ENCODE peak calls at places on chromosomes 7 and 10, in nine cellular contexts. S is MCF 10A, O is RWPE1, I is IMR-90, G is endothelial cell of umbilical vein, W is foreskin keratinocyte, P is cardiac fibroblast, T is choroid plexus epithelial cell, B is psoas muscle. A is an unnamed sample.
A peak's percentile ranks its signal among the peaks of the same experiment; 100 is the strongest.

GRCh38 chr7:56092789-56093531 is at the start of gene PHKG1:
- DNase-seq in P (peak; percentile 90), W (peak; percentile 37), G (peak; percentile 80), I (peak; percentile 81), S (peak; percentile 84), B (peak; percentile 87), O (peak; percentile 66), T (peak; percentile 89), A (no peak)

GRCh38 chr7:40945788-40946187 is 757.1 kb downstream of the INHBA start:
- DNase-seq in S (no peak), P (no peak), W (peak; percentile 69), T (no peak), B (no peak), O (no peak), G (no peak), I (no peak), A (no peak)

GRCh38 chr10:60312818-60313588 is 76.7 kb downstream of the ANK3 start:
- DNase-seq in G (peak; percentile 75), B (no peak), T (peak; percentile 59), S (peak; percentile 51), W (peak; percentile 73), P (peak; percentile 29), I (peak; percentile 82), O (peak; percentile 52), A (no peak)

GRCh38 chr7:23295401-23295697 is 3.8 kb upstream of the MALSU1 start:
- DNase-seq in T (no peak), B (no peak), S (no peak), W (no peak), I (no peak), G (no peak), O (no peak), P (no peak), A (no peak)

GRCh38 chr10:116466715-116467422 is 39.2 kb downstream of the PNLIPRP3 start:
- DNase-seq in T (no peak), P (no peak), O (no peak), I (no peak), B (no peak), W (peak; percentile 73), S (no peak), G (no peak), A (no peak)

GRCh38 chr7:98727146-98727709 is 110.1 kb downstream of the NPTX2 start:
- DNase-seq in P (no peak), B (no peak), W (no peak), S (no peak), T (no peak), G (no peak), I (no peak), O (no peak), A (no peak)

GRCh38 chr10:61285749-61286148 is 167.4 kb downstream of the TMEM26 start:
- DNase-seq in P (peak; percentile 23), W (no peak), T (no peak), O (no peak), G (no peak), I (no peak), S (no peak), B (no peak), A (no peak)

GRCh38 chr7:116501425-116502167 is 2.1 kb downstream of the CAV2 start:
- DNase-seq in W (no peak), O (peak; percentile 34), I (peak; percentile 76), T (peak; percentile 50), S (peak; percentile 43), P (peak; percentile 41), B (no peak), G (peak; percentile 86), A (no peak)

GRCh38 chr10:45495438-45496152 is 121.6 kb downstream of the ALOX5 start:
- DNase-seq in W (no peak), T (peak; percentile 25), G (no peak), B (no peak), O (no peak), P (no peak), S (peak; percentile 17), I (no peak), A (no peak)

GRCh38 chr7:80372415-80372814 is 139.4 kb downstream of the GNAT3 start:
- DNase-seq in W (no peak), O (no peak), G (no peak), S (no peak), I (peak; percentile 82), B (no peak), T (peak; percentile 87), P (peak; percentile 30), A (no peak)

GRCh38 chr7:127366680-127367079 is 25.8 kb downstream of the ZNF800 start:
- DNase-seq in P (no peak), T (no peak), I (no peak), W (no peak), B (no peak), S (no peak), O (no peak), G (no peak), A (no peak)

GRCh38 chr7:26658698-26659084 is 205.7 kb downstream of the SKAP2 start:
- DNase-seq in O (no peak), T (no peak), W (no peak), B (no peak), I (no peak), S (no peak), P (no peak), G (no peak), A (peak; percentile 22)

GRCh38 chr10:95277201-95277570 is 13.6 kb downstream of the PDLIM1 start:
- DNase-seq in W (no peak), O (no peak), G (no peak), I (no peak), T (no peak), S (no peak), P (no peak), B (peak; percentile 50), A (no peak)

GRCh38 chr7:16939161-16939560 is 57.4 kb upstream of the AGR3 start:
- DNase-seq in S (no peak), W (peak; percentile 61), P (no peak), B (no peak), T (no peak), G (no peak), I (no peak), O (no peak), A (no peak)

GRCh38 chr7:16942929-16943509 is 61.2 kb upstream of the AGR3 start:
- DNase-seq in O (no peak), P (no peak), G (no peak), S (no peak), I (no peak), W (no peak), T (no peak), B (no peak), A (no peak)

GRCh38 chr7:16945372-16945771 is 63.6 kb upstream of the AGR3 start:
- DNase-seq in S (no peak), T (no peak), B (no peak), P (no peak), O (no peak), I (no peak), G (no peak), W (no peak), A (no peak)

GRCh38 chr7:16936626-16937422 is 55.0 kb upstream of the AGR3 start:
- DNase-seq in P (no peak), T (no peak), B (no peak), I (no peak), S (no peak), W (no peak), O (no peak), G (no peak), A (no peak)

DNA sequence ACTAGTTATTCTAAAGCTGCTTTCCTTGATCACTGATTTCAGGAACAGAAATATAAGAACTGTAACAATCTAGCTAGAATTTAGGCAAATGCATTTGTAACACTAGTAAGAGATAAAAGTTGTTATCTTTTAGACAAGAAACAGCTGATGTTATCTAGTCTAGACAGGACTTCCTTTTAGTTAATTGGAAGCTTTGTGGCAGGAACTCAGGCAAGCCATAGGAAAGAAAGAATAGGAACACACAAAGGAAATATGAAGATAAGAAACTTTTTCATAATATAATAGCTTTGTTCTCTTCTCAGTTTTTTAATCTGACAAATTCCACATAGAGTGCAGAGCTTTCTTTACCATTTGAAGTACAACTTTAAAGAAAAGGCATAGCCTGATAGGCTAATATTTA is 59.0 kb upstream of the AGR3 start:
- DNase-seq in B (no peak), T (no peak), P (no peak), W (no peak), S (no peak), G (peak; percentile 85), I (no peak), O (no peak), A (no peak)
- TF ChIP-seq CTCF in B (no peak), T (no peak), P (no peak), W (no peak), S (no peak), G (no peak), I (no peak), O (no peak), A (no peak)

GRCh38 chr7:132650498-132650897 is 74.2 kb upstream of the PLXNA4 start:
- DNase-seq in B (no peak), P (peak; percentile 60), S (peak; percentile 23), O (peak; percentile 46), W (peak; percentile 86), G (no peak), I (peak; percentile 62), T (peak; percentile 73), A (no peak)
- TF ChIP-seq CTCF in B (no peak), P (no peak), S (no peak), O (no peak), W (no peak), G (no peak), I (no peak), T (no peak), A (no peak)

GRCh38 chr7:157723205-157723604 is 386.4 kb downstream of the DNAJB6 start:
- DNase-seq in P (no peak), W (no peak), S (no peak), G (no peak), T (no peak), I (no peak), O (no peak), B (no peak), A (no peak)

GRCh38 chr7:157721468-157722136 is 384.8 kb downstream of the DNAJB6 start:
- DNase-seq in G (no peak), I (no peak), T (no peak), W (no peak), P (no peak), B (no peak), S (no peak), O (no peak), A (no peak)

GRCh38 chr7:157719705-157720655 is 383.2 kb downstream of the DNAJB6 start:
- DNase-seq in I (no peak), T (no peak), S (no peak), B (no peak), P (no peak), O (no peak), G (no peak), W (no peak), A (no peak)

GRCh38 chr7:157719008-157719682 is 382.3 kb downstream of the DNAJB6 start:
- DNase-seq in W (no peak), T (no peak), B (no peak), I (no peak), O (no peak), G (no peak), S (no peak), P (no peak), A (no peak)

GRCh38 chr7:157722137-157723060 is 385.6 kb downstream of the DNAJB6 start:
- DNase-seq in O (no peak), I (no peak), S (no peak), P (no peak), B (no peak), W (no peak), T (no peak), G (no peak), A (no peak)
- TF ChIP-seq CTCF in O (no peak), I (no peak), S (no peak), P (no peak), B (no peak), W (no peak), T (no peak), G (no peak), A (no peak)

GRCh38 chr7:45460379-45460778 is 113.8 kb upstream of the ADCY1 start:
- DNase-seq in O (no peak), T (no peak), W (no peak), I (no peak), S (no peak), B (no peak), P (no peak), G (no peak), A (no peak)
- TF ChIP-seq CTCF in O (no peak), T (no peak), W (no peak), I (no peak), S (no peak), B (no peak), P (no peak), G (no peak), A (no peak)